ENCODE peak calls at places on chromosomes 11 and 22, in six cellular contexts. K is suprapubic skin, I is heart right ventricle, S is brain microvascular endothelial cell, U is neural progenitor cell, Q is adrenal gland. W is an unnamed sample.

GRCh38 chr11:125284209-125284608 is 119.7 kb downstream of the PKNOX2 start:
- DNase-seq in K (no peak), I (no peak), S (no peak), U (no peak), Q (no peak), W (no peak)

GRCh38 chr22:43270314-43270908 is 72.8 kb downstream of the SCUBE1 start:
- DNase-seq in K (no peak), I (no peak), S (no peak), U (peak), Q (no peak), W (no peak)

GRCh38 chr22:24429411-24430365 is 2.3 kb downstream of the ADORA2A start:
- DNase-seq in K (peak), I (peak), S (no peak), U (no peak), Q (peak), W (peak)

GRCh38 chr11:16096336-16096735 is 260.0 kb downstream of the SOX6 start:
- DNase-seq in K (no peak), I (no peak), S (no peak), U (no peak), Q (no peak), W (no peak)

GRCh38 chr11:70506986-70507385 is 108.7 kb downstream of the CTTN start:
- DNase-seq in K (no peak), I (no peak), S (no peak), U (no peak), Q (no peak), W (no peak)

GRCh38 chr22:41361716-41362310 is 19.9 kb upstream of the TEF start:
- DNase-seq in K (no peak), I (no peak), S (no peak), U (no peak), Q (no peak), W (no peak)

GRCh38 chr11:119094816-119095065 is 6.9 kb downstream of the DPAGT1 start:
- DNase-seq in K (peak), I (peak), S (peak), U (peak), Q (peak), W (peak)

GRCh38 chr11:5564259-5565019 is 16.1 kb upstream of the OR52H1 start:
- DNase-seq in K (no peak), I (no peak), S (peak), U (no peak), Q (no peak), W (no peak)

GRCh38 chr22:41352058-41352457 is 29.7 kb upstream of the TEF start:
- DNase-seq in K (no peak), I (no peak), S (peak), U (no peak), Q (no peak), W (no peak)

GRCh38 chr11:133999355-133999754 is 42.6 kb upstream of the IGSF9B start:
- DNase-seq in K (no peak), I (no peak), S (no peak), U (no peak), Q (no peak), W (no peak)

GRCh38 chr22:25564979-25565677 is 653 bp downstream of the GRK3 start:
- DNase-seq in K (peak), I (peak), S (no peak), U (peak), Q (peak), W (no peak)

GRCh38 chr22:47627561-47628253 is 865.3 kb downstream of the TBC1D22A start:
- DNase-seq in K (no peak), I (no peak), S (no peak), U (no peak), Q (no peak), W (no peak)

GRCh38 chr11:45026835-45027234 is 76.2 kb upstream of the TP53I11 start:
- DNase-seq in K (no peak), I (peak), S (no peak), U (no peak), Q (no peak), W (no peak)

GRCh38 chr22:38843716-38844660 is at the start of gene NPTXR:
- DNase-seq in K (no peak), I (peak), S (no peak), U (peak), Q (peak), W (peak)

DNA sequence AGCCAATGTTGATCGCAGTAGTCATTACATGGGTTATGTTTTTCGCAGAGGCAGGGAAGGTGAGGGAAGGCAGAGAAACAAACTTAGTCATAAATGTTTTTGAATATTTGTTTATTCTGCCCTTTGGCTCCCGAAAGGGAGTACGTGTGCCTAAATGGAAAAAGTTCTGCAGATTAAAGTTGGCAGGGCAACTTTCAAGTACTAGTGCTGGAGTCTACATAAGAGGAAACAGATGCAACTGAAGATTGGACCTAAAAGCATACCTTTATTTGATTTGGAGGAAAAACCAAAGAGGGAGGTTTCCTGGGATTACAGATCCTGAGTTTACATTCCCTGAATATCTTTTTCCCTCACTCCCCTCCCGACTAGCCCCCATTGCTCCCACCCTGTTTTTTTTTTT is 5.7 kb downstream of the HSD17B12 start:
- DNase-seq in K (no peak), I (no peak), S (no peak), U (no peak), Q (no peak), W (no peak)
- H3K27ac ChIP-seq in K (no peak), I (peak), S (no peak), U (no peak), Q (no peak), W (no peak)

GRCh38 chr11:27218498-27219038 is 144.4 kb downstream of the CCDC34 start:
- DNase-seq in K (no peak), I (no peak), S (peak), U (no peak), Q (no peak), W (no peak)
- H3K27ac ChIP-seq in K (no peak), I (peak), S (peak), U (no peak), Q (no peak), W (no peak)

DNA sequence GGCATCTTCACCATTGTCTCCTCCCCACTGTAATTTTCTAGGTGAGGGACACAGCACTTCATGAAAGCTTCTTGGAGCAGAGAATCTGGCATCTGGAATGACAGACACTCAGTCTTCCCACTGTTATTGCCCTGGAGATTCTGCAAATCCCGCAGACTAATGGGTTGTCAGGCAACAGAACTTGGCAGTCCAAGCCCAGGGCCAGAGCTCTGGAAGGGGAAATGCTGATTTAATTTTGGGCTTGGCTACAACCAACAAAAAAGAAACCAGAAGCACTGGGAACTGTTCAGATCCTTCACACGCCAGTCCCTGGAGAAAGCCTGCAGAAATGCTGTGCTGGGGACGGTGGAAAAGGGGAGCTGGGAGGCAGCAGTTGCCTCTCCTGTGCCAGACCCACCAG is 71.5 kb upstream of the BID start:
- DNase-seq in K (no peak), I (no peak), S (no peak), U (no peak), Q (no peak), W (no peak)
- H3K27ac ChIP-seq in K (peak), I (peak), S (no peak), U (no peak), Q (no peak), W (no peak)

DNA sequence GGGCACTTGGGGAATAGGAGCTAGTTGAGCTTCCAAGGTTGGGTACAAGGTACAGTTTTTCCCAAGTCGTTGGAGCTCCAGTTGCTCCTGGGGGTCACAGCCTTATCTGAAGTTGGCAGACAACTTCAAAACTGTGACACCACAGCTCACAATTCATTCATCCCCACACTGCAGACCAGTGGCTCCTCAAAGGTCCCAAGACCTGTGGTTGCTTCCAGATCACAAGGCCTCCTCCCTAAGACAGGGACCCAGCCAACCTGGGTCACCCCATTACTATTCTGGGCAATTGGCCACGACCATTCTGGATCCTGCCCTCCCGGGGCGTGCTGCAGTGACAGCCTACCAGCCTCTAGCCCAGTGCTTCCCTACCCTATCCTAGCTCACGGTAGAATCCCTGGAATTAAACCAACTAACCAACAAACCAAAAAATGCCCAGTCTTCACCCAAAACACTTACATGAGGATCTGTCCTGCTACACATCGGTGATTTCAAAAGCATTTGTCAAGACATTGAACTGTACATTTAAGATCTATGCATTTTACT is 862 bp upstream of the PDXP start:
- DNase-seq in K (no peak), I (no peak), S (no peak), U (peak), Q (no peak), W (peak)
- H3K27ac ChIP-seq in K (peak), I (peak), S (peak), U (no peak), Q (peak), W (peak)

DNA sequence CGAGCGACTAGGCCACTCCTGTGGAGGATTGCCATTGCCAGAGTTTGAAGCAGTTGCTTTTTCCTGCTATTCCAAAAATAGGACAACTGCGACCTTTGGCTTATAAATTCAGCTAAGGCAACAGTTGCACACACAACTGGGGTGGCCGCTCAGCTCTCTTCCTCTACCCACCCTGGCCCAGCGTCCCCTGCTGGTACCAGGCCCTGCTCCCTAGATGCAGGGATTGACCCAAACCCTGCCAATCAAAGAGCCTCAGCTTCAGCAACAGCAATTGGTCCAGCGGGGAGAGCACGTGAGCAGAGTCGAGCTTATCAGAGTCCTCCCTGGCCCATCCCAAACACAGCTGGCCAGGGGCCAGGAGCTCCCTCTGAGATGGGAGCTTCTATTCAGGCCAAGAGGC is 22.0 kb upstream of the CABP2 start:
- DNase-seq in K (no peak), I (peak), S (no peak), U (peak), Q (peak), W (peak)
- H3K27ac ChIP-seq in K (no peak), I (peak), S (no peak), U (no peak), Q (no peak), W (no peak)

GRCh38 chr11:86458294-86459001 is 83.8 kb downstream of the CCDC81 start:
- DNase-seq in K (no peak), I (no peak), S (no peak), U (no peak), Q (no peak), W (no peak)

GRCh38 chr11:86459002-86459385 is 84.3 kb downstream of the CCDC81 start:
- DNase-seq in K (no peak), I (no peak), S (no peak), U (no peak), Q (no peak), W (no peak)

GRCh38 chr11:86461892-86462291 is 87.2 kb downstream of the CCDC81 start:
- DNase-seq in K (no peak), I (no peak), S (no peak), U (no peak), Q (no peak), W (no peak)

GRCh38 chr11:86460461-86461404 is 86.0 kb downstream of the CCDC81 start:
- DNase-seq in K (no peak), I (no peak), S (peak), U (peak), Q (no peak), W (no peak)

DNA sequence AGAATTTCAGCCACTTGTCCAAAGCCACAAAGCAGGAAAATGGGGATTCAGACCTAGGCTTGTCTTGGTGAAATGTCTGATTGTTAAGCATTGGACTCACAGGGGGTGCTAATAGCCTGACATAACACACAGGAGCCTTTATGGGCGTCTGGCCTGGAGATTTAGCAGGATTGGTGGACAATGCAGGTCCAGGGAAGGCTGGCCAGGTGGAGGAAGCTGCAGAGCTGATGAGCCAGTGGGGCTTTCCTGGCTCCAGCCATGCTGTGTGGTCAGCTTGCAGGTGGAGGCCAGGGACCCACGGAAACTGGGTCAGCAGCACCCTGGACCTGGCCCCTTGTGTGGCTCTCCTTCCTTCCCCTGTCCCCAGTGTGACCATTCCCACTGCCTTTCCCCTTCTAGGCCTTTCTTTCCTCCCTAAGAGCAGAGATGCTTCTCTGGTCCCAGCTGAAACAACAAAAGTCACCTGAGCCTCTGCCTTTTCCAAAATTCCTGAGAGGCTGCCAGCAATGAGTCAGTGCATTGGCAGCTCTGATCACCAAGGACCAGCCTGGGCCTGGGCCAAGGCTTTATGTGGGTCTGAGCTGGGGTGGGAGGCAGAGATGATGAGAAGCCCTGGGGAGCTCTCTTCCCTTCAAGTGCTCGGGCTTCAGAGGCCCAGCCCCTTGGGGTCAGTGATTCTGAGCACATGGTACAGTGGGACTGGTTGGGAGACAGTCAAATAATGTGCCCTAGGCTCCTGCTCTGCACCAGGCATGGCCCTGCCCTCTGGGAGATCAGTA is 85.2 kb downstream of the CCDC81 start:
- DNase-seq in K (no peak), I (peak), S (peak), U (no peak), Q (peak), W (no peak)
- H3K27ac ChIP-seq in K (peak), I (peak), S (peak), U (no peak), Q (no peak), W (no peak)

GRCh38 chr11:32391965-32392553 is 43.3 kb downstream of the WT1 start:
- DNase-seq in K (no peak), I (no peak), S (peak), U (no peak), Q (no peak), W (no peak)
- H3K27ac ChIP-seq in K (no peak), I (no peak), S (no peak), U (no peak), Q (no peak), W (no peak)

W was measured in small intestine.